ENCODE peak calls at places on chromosomes 1 and 21, in four cellular contexts. W is pancreas, M is testis, Q is B cell. N is an unnamed sample.

GRCh38 chr21:18522181-18522771 is 118.7 kb upstream of the TMPRSS15 start:
- DNase-seq in W (no peak), M (no peak), Q (no peak), N (no peak)

GRCh38 chr1:17976843-17977242 is 130.8 kb upstream of the IGSF21 start:
- DNase-seq in W (no peak), M (no peak), Q (no peak), N (no peak)

GRCh38 chr1:155984341-155984740 is 6.0 kb upstream of the ARHGEF2 start:
- DNase-seq in W (no peak), M (no peak), Q (no peak), N (no peak)

GRCh38 chr1:57605933-57606332 is 182.1 kb upstream of the DAB1 start:
- DNase-seq in W (no peak), M (no peak), Q (no peak), N (no peak)

GRCh38 chr1:24898152-24898908 is 31.7 kb downstream of the RUNX3 start:
- DNase-seq in W (peak), M (peak), Q (peak), N (peak)

GRCh38 chr1:67285780-67286488 is 21.7 kb upstream of the IL12RB2 start:
- DNase-seq in W (no peak), M (no peak), Q (no peak), N (peak)

GRCh38 chr1:47680815-47681475 is 243.1 kb downstream of the FOXD2 start:
- DNase-seq in W (no peak), M (no peak), Q (no peak), N (no peak)

GRCh38 chr1:196387766-196388165 is 220.5 kb downstream of the KCNT2 start:
- DNase-seq in W (no peak), M (no peak), Q (no peak), N (no peak)

GRCh38 chr21:27047331-27048314 is 80.7 kb upstream of the ADAMTS5 start:
- DNase-seq in W (no peak), M (no peak), Q (no peak), N (no peak)

GRCh38 chr1:184866991-184867788 is 107.1 kb downstream of the NIBAN1 start:
- DNase-seq in W (no peak), M (no peak), Q (peak), N (peak)

GRCh38 chr1:145885738-145886287 is at the start of gene ANKRD35:
- DNase-seq in W (peak), M (peak), Q (peak), N (peak)

GRCh38 chr21:37064841-37065240 is 8.0 kb downstream of the PIGP start:
- DNase-seq in W (no peak), M (no peak), Q (no peak), N (no peak)

GRCh38 chr1:209850342-209850979 is 22.7 kb downstream of the UTP25 start:
- DNase-seq in W (no peak), M (peak), Q (peak), N (peak)

GRCh38 chr1:184052194-184052559 is 647 bp downstream of the TSEN15 start:
- DNase-seq in W (no peak), M (no peak), Q (no peak), N (no peak)

GRCh38 chr1:234565132-234565531 is 44.8 kb downstream of the IRF2BP2 start:
- DNase-seq in W (no peak), M (no peak), Q (no peak), N (no peak)

GRCh38 chr1:119081267-119081666 is 59.2 kb downstream of the WARS2 start:
- DNase-seq in W (no peak), M (no peak), Q (no peak), N (no peak)

GRCh38 chr1:224430511-224431113 is 4.0 kb downstream of the WDR26 start:
- DNase-seq in W (no peak), M (no peak), Q (peak), N (peak)

DNA sequence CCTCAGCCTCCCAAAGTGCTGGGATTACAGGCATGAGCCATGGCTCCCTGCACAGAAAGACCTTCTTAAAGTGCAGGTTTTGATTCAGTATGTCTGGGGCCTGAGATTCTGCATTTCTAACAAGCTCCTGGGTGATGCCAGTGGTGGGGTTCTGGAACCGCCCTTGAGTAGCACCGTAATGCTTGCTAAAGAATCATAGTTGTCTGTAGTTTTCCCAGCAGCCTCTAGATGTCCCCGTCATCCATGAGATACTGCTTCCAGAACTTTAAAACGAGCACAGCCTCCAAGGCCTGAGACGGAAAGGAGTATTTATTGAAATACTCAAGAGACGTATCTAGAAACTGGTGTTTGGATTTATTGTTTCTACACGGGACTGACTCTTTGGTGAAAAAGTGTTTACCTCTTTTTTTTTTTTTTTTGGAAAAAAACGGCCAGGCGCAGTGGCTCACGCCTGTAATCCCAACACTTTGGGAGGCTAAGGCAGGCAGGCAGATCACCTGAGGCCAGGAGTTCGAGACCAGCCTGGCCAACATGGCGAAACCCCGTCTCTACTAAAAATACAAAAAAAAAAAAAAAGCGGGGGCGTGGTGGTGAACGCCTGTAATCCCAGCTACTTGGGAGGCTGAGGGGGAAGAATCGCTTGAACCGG is 2.6 kb upstream of the TOR3A start:
- DNase-seq in W (no peak), M (peak), Q (peak), N (peak)
- TF ChIP-seq CTCF in W (peak), M (peak), Q (peak), N (peak)

DNA sequence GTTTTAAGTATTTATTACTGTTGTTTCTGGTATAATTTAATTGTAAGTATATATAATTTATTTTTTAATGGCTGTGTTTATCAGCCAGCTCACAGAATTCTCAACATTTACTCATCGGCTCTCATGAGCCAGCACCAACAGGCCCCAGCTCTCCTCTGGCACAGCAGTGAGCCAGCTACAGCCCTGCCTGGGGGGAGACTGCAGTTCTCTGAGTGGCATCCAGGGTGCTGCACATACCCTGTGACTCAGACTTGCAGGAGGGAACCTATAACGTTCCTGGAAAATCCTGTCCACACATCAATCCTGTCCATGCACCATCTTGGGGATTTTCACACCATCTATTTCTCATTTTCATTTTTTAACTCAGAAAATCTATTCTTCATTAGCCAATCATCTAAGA is 36.5 kb downstream of the FHAD1 start:
- DNase-seq in W (no peak), M (no peak), Q (no peak), N (no peak)
- TF ChIP-seq CTCF in W (no peak), M (no peak), Q (no peak), N (no peak)

DNA sequence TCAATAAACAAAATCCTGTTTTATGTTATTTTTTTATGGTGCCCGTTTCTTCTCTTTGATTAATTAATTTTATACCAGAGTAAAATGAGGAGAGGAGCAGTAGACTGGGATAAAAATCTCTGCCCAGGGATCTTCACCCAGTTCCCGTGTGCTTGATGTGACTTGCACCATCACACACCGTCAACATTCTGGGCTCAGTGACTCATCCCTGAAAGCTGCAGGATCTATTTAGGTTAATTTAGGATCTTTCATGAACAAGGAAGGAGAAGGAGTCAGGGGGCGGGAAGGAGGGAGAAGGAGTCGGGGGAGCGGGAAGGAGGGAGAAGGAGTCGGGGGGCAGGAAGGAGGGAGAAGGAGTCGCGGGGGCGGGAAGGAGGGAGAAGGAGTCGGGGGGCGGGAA is 182.4 kb downstream of the SMYD3 start:
- DNase-seq in W (no peak), M (no peak), Q (peak), N (no peak)
- TF ChIP-seq CTCF in W (no peak), M (no peak), Q (no peak), N (no peak)

GRCh38 chr1:223001653-223002634 is 141.1 kb downstream of the TLR5 start:
- DNase-seq in W (no peak), M (no peak), Q (no peak), N (no peak)
- TF ChIP-seq CTCF in W (no peak), M (no peak), Q (no peak), N (no peak)

DNA sequence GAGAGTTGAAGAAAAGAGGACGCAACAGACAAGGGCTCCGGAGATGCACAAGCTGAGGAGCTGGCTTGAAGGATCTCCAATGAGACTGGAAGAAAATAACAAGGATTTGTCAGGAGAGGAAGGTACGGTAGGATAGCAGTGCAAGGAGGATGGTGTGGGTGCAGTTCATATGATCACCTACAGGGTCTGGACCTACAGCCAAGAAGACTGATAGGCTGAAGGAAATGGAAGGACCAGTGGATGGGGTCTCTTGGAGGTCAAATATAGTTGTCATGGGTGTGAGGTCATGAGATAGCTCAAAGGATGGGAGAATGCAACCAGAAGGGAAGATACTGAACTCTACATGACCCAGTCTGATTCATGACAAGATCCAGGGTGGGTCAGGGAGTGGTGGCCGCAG is 15.2 kb upstream of the KANK4 start:
- DNase-seq in W (no peak), M (no peak), Q (no peak), N (no peak)
- TF ChIP-seq CTCF in W (no peak), M (no peak), Q (no peak), N (no peak)

DNA sequence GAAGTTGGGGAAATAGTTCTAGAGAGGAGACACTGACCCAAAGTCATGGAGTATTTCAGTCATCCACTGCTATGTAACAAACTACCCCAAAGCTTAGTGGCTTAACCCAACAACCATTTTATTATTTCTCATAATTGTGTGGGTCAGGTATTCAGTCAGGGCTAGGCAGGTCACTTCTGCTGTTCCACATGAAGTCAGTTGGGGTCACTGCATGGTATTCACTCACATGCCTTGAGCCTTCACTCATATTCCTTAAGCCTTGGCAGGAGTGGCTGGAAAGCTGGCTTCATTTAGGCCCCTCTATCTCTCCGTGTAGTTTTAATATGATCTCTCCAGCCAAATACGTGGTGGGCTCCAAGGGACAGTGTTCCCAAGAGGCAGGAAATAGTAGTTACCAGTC is 17.5 kb upstream of the RNF11 start:
- DNase-seq in W (no peak), M (no peak), Q (no peak), N (no peak)
- TF ChIP-seq CTCF in W (no peak), M (no peak), Q (no peak), N (no peak)